ENCODE peak calls at places on chromosomes 2 and 18, in six cellular contexts. One of them, this sample, is unnamed.

GRCh38 chr2:120421126-120421829 is 75.3 kb downstream of the INHBB start:
- DNase-seq in thoracic aorta: no peak
- DNase-seq in body of pancreas: no peak
- DNase-seq in spleen: peak; percentile 37
- DNase-seq in stomach: peak; percentile 22
- DNase-seq in left lung: no peak
- DNase-seq in this sample: no peak

GRCh38 chr2:189467160-189467559 is 25.9 kb downstream of the WDR75 start:
- DNase-seq in spleen: no peak
- DNase-seq in left lung: no peak
- DNase-seq in body of pancreas: no peak
- DNase-seq in stomach: no peak
- DNase-seq in thoracic aorta: no peak
- DNase-seq in this sample: no peak

GRCh38 chr2:44549099-44549471 is 187.3 kb downstream of the CAMKMT start:
- DNase-seq in stomach: no peak
- DNase-seq in spleen: no peak
- DNase-seq in body of pancreas: no peak
- DNase-seq in thoracic aorta: no peak
- DNase-seq in left lung: no peak
- DNase-seq in this sample: peak; percentile 82

GRCh38 chr2:61647044-61647443 is 108.9 kb upstream of the XPO1 start:
- DNase-seq in body of pancreas: no peak
- DNase-seq in spleen: peak; percentile 14
- DNase-seq in stomach: no peak
- DNase-seq in thoracic aorta: no peak
- DNase-seq in left lung: no peak
- DNase-seq in this sample: no peak

GRCh38 chr2:237892936-237893595 is 33.6 kb downstream of the RAMP1 start:
- DNase-seq in stomach: no peak
- DNase-seq in thoracic aorta: no peak
- DNase-seq in body of pancreas: no peak
- DNase-seq in left lung: no peak
- DNase-seq in spleen: peak; percentile 10
- DNase-seq in this sample: no peak

GRCh38 chr18:44035554-44035953 is 645.1 kb upstream of the SETBP1 start:
- DNase-seq in body of pancreas: no peak
- DNase-seq in spleen: no peak
- DNase-seq in thoracic aorta: no peak
- DNase-seq in left lung: no peak
- DNase-seq in stomach: no peak
- DNase-seq in this sample: no peak

GRCh38 chr18:9878783-9879242 is 7.0 kb upstream of the TXNDC2 start:
- DNase-seq in thoracic aorta: no peak
- DNase-seq in left lung: no peak
- DNase-seq in body of pancreas: no peak
- DNase-seq in stomach: no peak
- DNase-seq in spleen: no peak
- DNase-seq in this sample: no peak

GRCh38 chr2:109611467-109612095 is 2.2 kb downstream of the SEPTIN10 start:
- DNase-seq in left lung: no peak
- DNase-seq in spleen: no peak
- DNase-seq in thoracic aorta: no peak
- DNase-seq in stomach: no peak
- DNase-seq in body of pancreas: no peak
- DNase-seq in this sample: no peak

GRCh38 chr2:171208648-171209047 is 48.0 kb upstream of the TLK1 start:
- DNase-seq in thoracic aorta: no peak
- DNase-seq in body of pancreas: no peak
- DNase-seq in stomach: no peak
- DNase-seq in left lung: no peak
- DNase-seq in spleen: no peak
- DNase-seq in this sample: no peak

GRCh38 chr2:73770725-73771124 is 9.2 kb downstream of the DUSP11 start:
- DNase-seq in stomach: no peak
- DNase-seq in spleen: no peak
- DNase-seq in body of pancreas: no peak
- DNase-seq in thoracic aorta: no peak
- DNase-seq in left lung: no peak
- DNase-seq in this sample: no peak

GRCh38 chr2:144505245-144505801 is 14.6 kb downstream of the ZEB2 start:
- DNase-seq in stomach: no peak
- DNase-seq in thoracic aorta: no peak
- DNase-seq in left lung: no peak
- DNase-seq in body of pancreas: no peak
- DNase-seq in spleen: no peak
- DNase-seq in this sample: no peak

GRCh38 chr2:84894758-84895520 is 10.5 kb upstream of the TMSB10 start:
- DNase-seq in body of pancreas: no peak
- DNase-seq in spleen: no peak
- DNase-seq in stomach: no peak
- DNase-seq in thoracic aorta: no peak
- DNase-seq in left lung: no peak
- DNase-seq in this sample: no peak

GRCh38 chr2:185202416-185202815 is 536.2 kb upstream of the FSIP2 start:
- DNase-seq in stomach: no peak
- DNase-seq in thoracic aorta: no peak
- DNase-seq in spleen: no peak
- DNase-seq in left lung: no peak
- DNase-seq in body of pancreas: no peak
- DNase-seq in this sample: no peak

GRCh38 chr2:9658972-9659371 is 28.2 kb upstream of the YWHAQ start:
- DNase-seq in stomach: no peak
- DNase-seq in thoracic aorta: no peak
- DNase-seq in body of pancreas: no peak
- DNase-seq in spleen: no peak
- DNase-seq in left lung: no peak
- DNase-seq in this sample: peak; percentile 73
- H3K27ac ChIP-seq in stomach: no peak overlapping the region
- H3K27ac ChIP-seq in thoracic aorta: no peak overlapping the region
- H3K27ac ChIP-seq in body of pancreas: no peak overlapping the region
- H3K27ac ChIP-seq in spleen: no peak overlapping the region
- H3K27ac ChIP-seq in left lung: no peak overlapping the region
- H3K27ac ChIP-seq in this sample: peak overlapping the region; percentile 63

DNA sequence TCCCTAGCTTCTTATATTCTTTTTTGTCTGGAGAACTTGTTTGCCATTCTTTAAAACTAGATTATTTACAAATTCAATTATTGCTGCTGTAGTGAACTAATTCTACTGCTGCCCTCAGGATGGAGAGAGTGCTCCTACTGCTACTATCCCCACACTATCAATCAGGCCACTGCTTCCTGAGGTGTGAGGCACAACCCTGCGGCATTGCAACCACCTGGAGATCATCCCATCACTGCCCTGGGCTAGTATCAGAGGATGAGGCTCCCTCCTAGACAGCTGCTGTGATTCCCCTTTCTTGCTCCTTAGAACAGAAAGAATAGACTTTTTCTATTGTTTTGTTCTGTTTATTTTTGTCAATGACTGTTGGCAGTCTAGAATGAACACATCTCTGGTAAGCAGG is 146.6 kb downstream of the CDH19 start:
- DNase-seq in spleen: no peak
- DNase-seq in left lung: no peak
- DNase-seq in stomach: no peak
- DNase-seq in thoracic aorta: no peak
- DNase-seq in body of pancreas: no peak
- DNase-seq in this sample: no peak
- H3K27ac ChIP-seq in spleen: no peak overlapping the region
- H3K27ac ChIP-seq in left lung: no peak overlapping the region
- H3K27ac ChIP-seq in stomach: no peak overlapping the region
- H3K27ac ChIP-seq in thoracic aorta: no peak overlapping the region
- H3K27ac ChIP-seq in body of pancreas: no peak overlapping the region
- H3K27ac ChIP-seq in this sample: no peak overlapping the region

DNA sequence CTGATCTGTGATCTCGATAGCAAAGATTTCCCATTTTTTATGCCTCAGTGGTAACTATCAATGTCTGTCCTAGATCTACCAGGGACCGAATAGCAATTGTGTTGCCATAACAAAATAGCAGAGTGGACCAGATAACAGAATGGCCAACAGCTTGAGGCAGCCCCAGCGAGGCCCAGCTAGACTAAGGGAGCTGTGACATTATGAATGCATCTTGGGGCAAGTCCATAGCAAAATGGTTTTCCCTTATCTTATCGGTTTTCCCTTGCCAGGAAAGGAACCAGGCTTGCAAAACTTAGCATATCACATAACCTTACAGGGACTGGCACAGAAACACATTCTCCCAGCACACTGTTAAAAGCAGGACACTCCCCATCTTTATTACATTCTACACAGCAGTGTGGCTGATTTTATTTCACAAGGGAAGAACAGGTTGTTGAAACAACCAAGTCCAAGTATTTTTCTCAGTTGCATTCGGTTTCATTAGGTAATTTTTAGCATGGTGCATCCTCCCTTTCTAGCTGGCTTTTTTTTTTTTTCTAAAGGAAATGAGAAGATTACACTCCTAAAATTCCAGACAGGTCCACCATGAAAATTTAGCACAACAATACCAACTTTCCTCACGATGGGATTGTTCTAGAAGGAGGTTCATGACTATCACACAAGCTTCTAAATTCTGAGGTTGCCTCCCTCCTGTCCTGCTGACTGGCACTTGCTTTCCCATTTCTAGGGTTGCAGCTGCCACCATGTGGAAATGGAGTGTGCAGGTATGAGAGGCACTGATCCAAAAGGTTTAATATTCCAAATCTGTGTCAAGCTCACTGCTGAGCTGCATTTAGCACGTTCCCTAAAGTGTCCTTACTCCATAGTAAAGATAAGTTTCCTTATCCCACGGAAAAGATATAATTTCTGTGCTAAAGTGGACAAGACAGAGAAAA is 97.0 kb upstream of the SLC35G4 start:
- DNase-seq in stomach: no peak
- DNase-seq in body of pancreas: no peak
- DNase-seq in left lung: no peak
- DNase-seq in thoracic aorta: no peak
- DNase-seq in spleen: no peak
- DNase-seq in this sample: peak; percentile 36
- H3K27ac ChIP-seq in stomach: no peak overlapping the region
- H3K27ac ChIP-seq in body of pancreas: no peak overlapping the region
- H3K27ac ChIP-seq in left lung: no peak overlapping the region
- H3K27ac ChIP-seq in thoracic aorta: no peak overlapping the region
- H3K27ac ChIP-seq in spleen: no peak overlapping the region
- H3K27ac ChIP-seq in this sample: no peak overlapping the region

GRCh38 chr18:3284501-3284900 is 22.6 kb downstream of the MYL12B start:
- DNase-seq in spleen: no peak
- DNase-seq in thoracic aorta: no peak
- DNase-seq in left lung: no peak
- DNase-seq in body of pancreas: no peak
- DNase-seq in stomach: no peak
- DNase-seq in this sample: no peak

GRCh38 chr18:3283908-3284307 is 22.0 kb downstream of the MYL12B start:
- DNase-seq in spleen: peak; percentile 79
- DNase-seq in left lung: no peak
- DNase-seq in body of pancreas: no peak
- DNase-seq in thoracic aorta: no peak
- DNase-seq in stomach: no peak
- DNase-seq in this sample: no peak

GRCh38 chr18:3286165-3286564 is 24.2 kb downstream of the MYL12B start:
- DNase-seq in stomach: no peak
- DNase-seq in left lung: no peak
- DNase-seq in thoracic aorta: no peak
- DNase-seq in body of pancreas: no peak
- DNase-seq in spleen: no peak
- DNase-seq in this sample: no peak

GRCh38 chr18:3281456-3282400 is 19.8 kb downstream of the MYL12B start:
- DNase-seq in body of pancreas: no peak
- DNase-seq in stomach: no peak
- DNase-seq in left lung: no peak
- DNase-seq in spleen: no peak
- DNase-seq in thoracic aorta: no peak
- DNase-seq in this sample: peak; percentile 70

DNA sequence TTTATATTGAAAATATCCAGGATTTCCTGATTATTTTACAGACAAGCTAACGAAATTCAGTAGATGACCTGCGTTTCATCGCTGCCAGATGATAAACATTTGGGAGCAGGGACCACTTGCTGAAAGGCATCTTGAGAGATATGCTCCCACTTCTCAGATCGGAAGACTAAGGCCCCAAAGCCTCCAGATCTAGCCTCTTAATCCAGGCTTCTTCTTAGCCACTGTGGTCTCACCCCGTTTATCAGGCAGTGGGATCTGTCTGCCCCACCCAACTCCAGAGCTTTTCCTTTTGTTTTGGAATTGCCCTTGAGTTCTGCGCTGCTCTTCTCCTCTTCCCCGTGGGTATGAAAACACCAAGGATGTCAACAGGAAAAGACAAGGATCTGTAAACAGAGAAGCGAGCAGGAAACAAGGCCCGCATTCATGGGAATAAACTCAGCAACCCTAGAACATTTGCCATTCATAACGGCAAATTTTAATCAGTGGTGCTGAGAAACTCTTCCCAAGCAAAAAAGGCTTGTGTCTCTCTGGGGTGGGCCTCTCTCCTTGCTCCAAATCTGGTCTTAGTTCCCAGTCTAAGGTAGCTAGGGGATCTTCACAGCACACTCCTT is 21.4 kb downstream of the MYL12B start:
- DNase-seq in spleen: no peak
- DNase-seq in left lung: no peak
- DNase-seq in thoracic aorta: no peak
- DNase-seq in stomach: no peak
- DNase-seq in body of pancreas: no peak
- DNase-seq in this sample: no peak
- H3K27ac ChIP-seq in spleen: peak overlapping the region; percentile 66
- H3K27ac ChIP-seq in left lung: no peak overlapping the region
- H3K27ac ChIP-seq in thoracic aorta: no peak overlapping the region
- H3K27ac ChIP-seq in stomach: no peak overlapping the region
- H3K27ac ChIP-seq in body of pancreas: no peak overlapping the region
- H3K27ac ChIP-seq in this sample: no peak overlapping the region

GRCh38 chr2:176502619-176503018 is 233.4 kb downstream of the MTX2 start:
- DNase-seq in spleen: no peak
- DNase-seq in stomach: no peak
- DNase-seq in body of pancreas: no peak
- DNase-seq in thoracic aorta: no peak
- DNase-seq in left lung: no peak
- DNase-seq in this sample: no peak
- H3K27ac ChIP-seq in spleen: no peak overlapping the region
- H3K27ac ChIP-seq in stomach: no peak overlapping the region
- H3K27ac ChIP-seq in body of pancreas: no peak overlapping the region
- H3K27ac ChIP-seq in thoracic aorta: no peak overlapping the region
- H3K27ac ChIP-seq in left lung: no peak overlapping the region
- H3K27ac ChIP-seq in this sample: no peak overlapping the region

GRCh38 chr2:160351978-160352377 is 141.6 kb downstream of the RBMS1 start:
- DNase-seq in thoracic aorta: no peak
- DNase-seq in left lung: no peak
- DNase-seq in stomach: no peak
- DNase-seq in body of pancreas: no peak
- DNase-seq in spleen: no peak
- DNase-seq in this sample: peak; percentile 53
- H3K27ac ChIP-seq in thoracic aorta: no peak overlapping the region
- H3K27ac ChIP-seq in left lung: no peak overlapping the region
- H3K27ac ChIP-seq in stomach: peak overlapping the region; percentile 64
- H3K27ac ChIP-seq in body of pancreas: no peak overlapping the region
- H3K27ac ChIP-seq in spleen: peak overlapping the region; percentile 41
- H3K27ac ChIP-seq in this sample: no peak overlapping the region

GRCh38 chr2:27032495-27033252 is at the start of gene TMEM214:
- DNase-seq in spleen: peak; percentile 98
- DNase-seq in thoracic aorta: peak; percentile 61
- DNase-seq in body of pancreas: peak; percentile 91
- DNase-seq in stomach: peak; percentile 92
- DNase-seq in left lung: peak; percentile 99
- DNase-seq in this sample: peak; percentile 92
- H3K27ac ChIP-seq in spleen: peak within 1 kb of the TSS; percentile 86
- H3K27ac ChIP-seq in thoracic aorta: peak within 1 kb of the TSS; percentile 80
- H3K27ac ChIP-seq in body of pancreas: peak within 1 kb of the TSS; percentile 84
- H3K27ac ChIP-seq in stomach: peak within 1 kb of the TSS; percentile 96
- H3K27ac ChIP-seq in left lung: peak within 1 kb of the TSS; percentile 82
- H3K27ac ChIP-seq in this sample: peak within 1 kb of the TSS; percentile 67

GRCh38 chr2:234770081-234770506 is 181.7 kb upstream of the SH3BP4 start:
- DNase-seq in stomach: no peak
- DNase-seq in thoracic aorta: no peak
- DNase-seq in left lung: no peak
- DNase-seq in body of pancreas: no peak
- DNase-seq in spleen: no peak
- DNase-seq in this sample: no peak
- H3K27ac ChIP-seq in stomach: no peak overlapping the region
- H3K27ac ChIP-seq in thoracic aorta: no peak overlapping the region
- H3K27ac ChIP-seq in left lung: no peak overlapping the region
- H3K27ac ChIP-seq in body of pancreas: no peak overlapping the region
- H3K27ac ChIP-seq in spleen: peak overlapping the region; percentile 57
- H3K27ac ChIP-seq in this sample: no peak overlapping the region

This sample was measured in RWPE1.